ENCODE peak calls at places on chromosomes 7 and 10, in five cellular contexts. J is astrocyte of the cerebellum; C is GM23338; P is CD8-positive, alpha-beta memory T cell; I is fibroblast of mammary gland. E is an unnamed sample.

GRCh38 chr7:3432916-3433315 is 131.9 kb downstream of the SDK1 start:
- DNase-seq in J (no peak), C (no peak), P (no peak), I (peak), E (peak)

GRCh38 chr10:72335394-72336258 is 19.1 kb downstream of the DNAJB12 start:
- DNase-seq in J (no peak), C (no peak), P (peak), I (peak), E (peak)

GRCh38 chr10:118978998-118979350 is 50.5 kb upstream of the NANOS1 start:
- DNase-seq in J (no peak), C (no peak), P (no peak), I (no peak), E (no peak)

GRCh38 chr7:74193913-74194312 is 15.9 kb upstream of the LAT2 start:
- DNase-seq in J (no peak), C (no peak), P (no peak), I (no peak), E (no peak)

GRCh38 chr10:12844796-12845524 is 156.6 kb downstream of the CCDC3 start:
- DNase-seq in J (peak), C (no peak), P (no peak), I (peak), E (peak)

GRCh38 chr7:100446040-100446439 is 9.7 kb upstream of the PPP1R35 start:
- DNase-seq in J (no peak), C (no peak), P (no peak), I (peak), E (peak)

GRCh38 chr7:131586259-131586658 is 29.8 kb upstream of the PODXL start:
- DNase-seq in J (no peak), C (no peak), P (no peak), I (no peak), E (no peak)

GRCh38 chr10:72009430-72010081 is 45.4 kb downstream of the CHST3 start:
- DNase-seq in J (peak), C (peak), P (no peak), I (peak), E (peak)

GRCh38 chr10:99791831-99792230 is 9.4 kb downstream of the ABCC2 start:
- DNase-seq in J (no peak), C (no peak), P (no peak), I (no peak), E (no peak)

GRCh38 chr7:138239244-138239643 is 163.0 kb downstream of the AKR1D1 start:
- DNase-seq in J (no peak), C (no peak), P (no peak), I (no peak), E (no peak)

GRCh38 chr10:102065561-102066420 is 642 bp downstream of the HPS6 start:
- DNase-seq in J (no peak), C (peak), P (peak), I (no peak), E (no peak)

GRCh38 chr7:28957822-28958234 is 302 bp downstream of the TRIL start:
- DNase-seq in J (no peak), C (peak), P (no peak), I (no peak), E (no peak)

GRCh38 chr7:116652793-116653192 is 19.2 kb upstream of the MET start:
- DNase-seq in J (no peak), C (no peak), P (no peak), I (peak), E (peak)

GRCh38 chr10:82889703-82890102 is 1014.7 kb downstream of the NRG3 start:
- DNase-seq in J (no peak), C (peak), P (no peak), I (no peak), E (no peak)

GRCh38 chr10:115657161-115657850 is 564.1 kb downstream of the ATRNL1 start:
- DNase-seq in J (no peak), C (no peak), P (no peak), I (no peak), E (peak)

DNA sequence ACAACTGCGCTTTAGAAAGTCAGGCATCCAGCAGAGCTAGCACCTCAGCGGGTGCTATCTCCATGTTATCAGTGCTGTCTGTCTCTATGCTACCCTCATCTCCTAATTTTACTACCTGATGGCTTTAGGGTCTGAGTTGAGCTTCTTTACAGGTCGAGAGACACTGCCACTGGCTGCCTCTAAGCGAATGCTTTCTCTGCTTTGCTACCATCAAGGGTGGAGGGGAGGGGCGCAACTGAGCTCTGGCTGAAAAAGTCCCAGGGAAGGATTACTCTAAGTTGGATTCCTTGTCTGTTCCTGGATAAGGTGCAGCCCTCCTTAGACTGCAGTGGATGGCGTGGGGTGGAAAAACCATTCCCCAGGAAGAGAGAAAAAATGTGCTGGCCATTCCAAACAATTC is 105.7 kb downstream of the CDK14 start:
- DNase-seq in J (no peak), C (peak), P (no peak), I (no peak), E (no peak)
- H3K4me3 ChIP-seq in J (no peak), C (no peak), P (no peak), I (no peak), E (no peak)

GRCh38 chr10:112953075-112953501 is 3.0 kb downstream of the TCF7L2 start:
- DNase-seq in J (no peak), C (peak), P (no peak), I (no peak), E (no peak)
- H3K4me3 ChIP-seq in J (peak), C (peak), P (no peak), I (peak), E (peak)

GRCh38 chr10:86799188-86799845 is 42.9 kb downstream of the BMPR1A start:
- DNase-seq in J (no peak), C (no peak), P (no peak), I (no peak), E (no peak)
- H3K4me3 ChIP-seq in J (no peak), C (peak), P (no peak), I (no peak), E (no peak)

DNA sequence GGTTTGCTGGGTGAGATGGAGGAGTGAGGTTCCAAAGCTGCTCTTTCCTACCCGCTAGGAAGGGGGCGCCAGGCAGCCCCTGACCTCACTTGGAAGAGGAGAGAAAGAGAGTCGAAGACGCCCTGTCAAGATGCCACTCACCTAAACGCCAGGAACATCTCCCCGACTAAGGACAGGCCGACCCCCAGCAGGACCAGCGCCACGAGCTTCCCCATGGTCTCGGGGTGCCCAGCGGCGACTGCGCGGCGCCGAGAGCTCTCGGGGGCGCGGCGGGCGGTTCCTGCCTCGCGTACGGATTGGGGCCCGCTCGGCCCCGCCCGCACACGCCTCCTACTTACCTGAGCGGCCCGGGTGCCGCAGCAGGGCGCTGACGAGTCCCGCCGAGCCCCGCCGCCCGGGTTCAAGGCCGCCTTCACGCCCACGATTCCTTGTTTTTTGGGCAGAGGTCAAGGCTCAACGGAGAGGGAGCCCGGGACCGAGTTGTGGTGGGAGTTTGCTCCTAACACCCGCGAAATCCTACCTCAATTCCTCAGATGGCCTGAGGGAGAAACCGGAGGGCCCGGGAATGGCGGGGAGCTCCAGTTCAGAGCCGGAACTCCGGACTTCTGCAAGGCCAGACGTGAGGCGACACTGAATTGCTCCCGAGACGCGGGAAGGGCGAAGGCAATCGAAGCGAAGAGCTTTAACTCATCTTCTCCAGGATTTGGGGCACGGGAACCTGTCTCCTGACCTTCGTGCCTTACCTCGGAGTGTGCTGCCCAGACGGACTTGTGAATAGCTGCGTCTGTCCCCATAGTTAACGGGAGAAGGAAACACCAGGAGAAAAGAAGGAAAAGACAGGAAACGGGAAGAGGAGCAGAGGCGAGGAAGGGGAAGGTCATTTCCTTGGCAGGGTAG is at the start of gene PON3:
- DNase-seq in J (no peak), C (peak), P (peak), I (no peak), E (no peak)
- H3K4me3 ChIP-seq in J (peak), C (peak), P (peak), I (peak), E (peak)

DNA sequence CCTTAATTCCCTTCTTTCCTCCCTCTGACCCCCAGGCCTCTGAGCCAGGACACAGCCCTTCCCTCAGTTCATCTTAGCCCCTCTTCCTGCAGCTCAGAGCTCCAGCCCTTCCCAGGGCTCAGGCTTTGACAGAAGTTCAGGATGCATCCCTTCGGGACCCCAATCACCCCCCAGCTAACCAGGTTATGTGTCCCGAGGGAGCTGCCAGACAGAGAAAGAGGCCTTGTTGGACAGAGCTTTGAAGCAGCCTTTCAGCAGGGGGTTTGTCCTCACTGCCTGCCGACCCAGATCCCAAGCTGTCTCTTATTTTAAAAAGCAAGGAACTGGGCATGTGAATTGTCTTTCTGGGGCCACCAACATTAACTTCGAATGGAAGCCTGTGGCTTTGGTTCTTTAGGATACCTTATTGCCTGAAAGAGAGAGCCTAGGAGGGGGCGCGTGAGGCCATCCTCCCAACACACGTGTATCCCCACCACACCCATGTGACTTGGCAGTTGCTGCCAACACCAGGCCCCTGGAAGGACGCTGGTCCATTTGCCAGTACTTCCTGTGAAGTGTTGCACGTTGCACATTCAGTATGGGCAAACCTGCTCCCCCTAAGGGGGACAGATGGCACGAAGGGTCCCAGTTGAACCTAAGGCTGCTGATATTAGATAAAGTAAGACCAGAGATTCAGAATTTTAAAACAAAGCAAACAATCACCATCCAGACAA is 859 bp downstream of the CCDC136 start:
- DNase-seq in J (no peak), C (no peak), P (no peak), I (no peak), E (no peak)
- H3K4me3 ChIP-seq in J (peak), C (peak), P (no peak), I (no peak), E (peak)